ENCODE peak calls at places on chromosomes 6 and 20, in seven cellular contexts. O is GM12891, E is SK-N-SH, C is H1, W is HepG2, B is GM12878, S is K562. R is an unnamed sample.

GRCh38 chr6:97113170-97113569 is 169.8 kb downstream of the MMS22L start:
- DNase-seq in C (no peak), S (no peak), O (no peak), W (no peak), B (no peak), E (no peak), R (no peak)

GRCh38 chr6:24831771-24832718 is 33.3 kb upstream of the ARMH2 start:
- DNase-seq in W (no peak), E (no peak), O (no peak), C (no peak), B (no peak), S (no peak), R (no peak)

GRCh38 chr20:14634666-14635065 is 297.3 kb upstream of the FLRT3 start:
- DNase-seq in O (no peak), W (no peak), S (no peak), E (no peak), C (no peak), B (no peak), R (no peak)

GRCh38 chr6:111210074-111210729 is 122.9 kb downstream of the SLC16A10 start:
- DNase-seq in S (peak; percentile 21), W (peak; percentile 60), O (peak; percentile 22), C (no peak), B (peak; percentile 30), E (peak; percentile 61), R (peak; percentile 17)

GRCh38 chr20:38939686-38940085 is 13.5 kb downstream of the FAM83D start:
- DNase-seq in O (no peak), C (no peak), E (no peak), S (no peak), B (no peak), W (no peak), R (no peak)

GRCh38 chr6:20426177-20427082 is 24.8 kb downstream of the E2F3 start:
- DNase-seq in S (no peak), B (no peak), C (no peak), E (no peak), W (no peak), O (no peak), R (no peak)

GRCh38 chr6:42933195-42933594 is 3.9 kb downstream of the CNPY3 start:
- DNase-seq in E (no peak), S (no peak), O (no peak), B (no peak), C (no peak), W (no peak), R (no peak)

GRCh38 chr6:5325173-5325572 is 63.9 kb downstream of the FARS2 start:
- DNase-seq in E (no peak), C (no peak), O (no peak), W (no peak), B (no peak), S (no peak), R (no peak)

GRCh38 chr6:41344865-41345264 is 9.5 kb downstream of the NCR2 start:
- DNase-seq in B (no peak), O (no peak), S (no peak), W (no peak), C (no peak), E (no peak), R (no peak)

GRCh38 chr6:100296810-100297544 is 167.7 kb downstream of the SIM1 start:
- DNase-seq in B (no peak), S (no peak), E (no peak), C (no peak), O (no peak), W (peak; percentile 50), R (no peak)

GRCh38 chr6:41072836-41073202 is at the start of gene NFYA:
- DNase-seq in C (no peak), E (peak; percentile 93), O (peak; percentile 85), B (no peak), S (peak; percentile 93), W (no peak), R (peak; percentile 84)

GRCh38 chr20:53216856-53217576 is 244.9 kb downstream of the TSHZ2 start:
- DNase-seq in C (peak; percentile 68), O (peak; percentile 47), W (peak; percentile 50), S (peak; percentile 81), E (peak; percentile 79), B (no peak), R (peak; percentile 52)

GRCh38 chr6:53309059-53309896 is 39.5 kb downstream of the ELOVL5 start:
- DNase-seq in B (peak; percentile 42), C (no peak), W (peak; percentile 56), E (peak; percentile 50), O (no peak), S (peak; percentile 37), R (no peak)

GRCh38 chr6:139017227-139017626 is 11.3 kb upstream of the ABRACL start:
- DNase-seq in O (no peak), B (no peak), S (no peak), C (no peak), W (no peak), E (no peak), R (no peak)

GRCh38 chr20:41618807-41619294 is 674 bp upstream of the CHD6 start:
- DNase-seq in B (no peak), E (no peak), S (no peak), W (no peak), C (no peak), O (no peak), R (no peak)

GRCh38 chr6:141610741-141611140 is 522.0 kb upstream of the GJE1 start:
- DNase-seq in C (peak; percentile 7), O (no peak), W (peak; percentile 7), E (no peak), S (no peak), B (no peak), R (no peak)

GRCh38 chr6:89605861-89606260 is 32.7 kb downstream of the LYRM2 start:
- DNase-seq in E (no peak), W (no peak), O (no peak), B (no peak), S (no peak), C (no peak), R (no peak)
- TF ChIP-seq POLR2AphosphoS5 in E (no peak), W (no peak), O (no peak), B (no peak), S (no peak), C (no peak), R (no peak)

DNA sequence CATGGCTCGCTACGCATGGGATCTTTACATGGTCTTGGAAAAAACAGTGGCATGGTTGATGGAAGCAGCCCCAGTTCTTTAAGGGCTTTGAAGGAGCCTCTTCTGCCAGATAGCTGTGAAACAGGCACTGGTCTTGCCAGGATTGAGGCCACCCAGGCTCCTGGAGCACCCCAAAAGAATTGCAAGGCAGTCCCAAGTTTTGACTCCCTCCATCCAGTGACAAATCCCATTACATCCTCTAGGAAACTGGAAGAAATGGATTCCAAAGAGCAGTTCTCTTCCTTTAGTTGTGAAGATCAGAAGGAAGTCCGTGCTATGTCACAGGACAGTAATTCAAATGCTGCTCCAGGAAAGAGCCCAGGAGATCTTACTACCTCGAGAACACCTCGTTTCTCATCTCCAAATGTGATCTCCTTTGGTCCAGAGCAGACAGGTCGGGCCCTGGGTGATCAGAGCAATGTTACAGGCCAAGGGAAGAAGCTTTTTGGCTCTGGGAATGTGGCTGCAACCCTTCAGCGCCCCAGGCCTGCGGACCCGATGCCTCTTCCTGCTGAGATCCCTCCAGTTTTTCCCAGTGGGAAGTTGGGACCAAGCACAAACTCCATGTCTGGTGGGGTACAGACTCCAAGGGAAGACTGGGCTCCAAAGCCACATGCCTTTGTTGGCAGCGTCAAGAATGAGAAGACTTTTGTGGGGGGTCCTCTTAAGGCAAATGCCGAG is 78.2 kb downstream of the ASXL1 start:
- DNase-seq in E (peak; percentile 10), B (no peak), W (no peak), C (no peak), O (no peak), S (no peak), R (no peak)
- TF ChIP-seq TAF1 in E (no peak), B (no peak), W (no peak), C (no peak), O (no peak), S (no peak), R (no peak)

DNA sequence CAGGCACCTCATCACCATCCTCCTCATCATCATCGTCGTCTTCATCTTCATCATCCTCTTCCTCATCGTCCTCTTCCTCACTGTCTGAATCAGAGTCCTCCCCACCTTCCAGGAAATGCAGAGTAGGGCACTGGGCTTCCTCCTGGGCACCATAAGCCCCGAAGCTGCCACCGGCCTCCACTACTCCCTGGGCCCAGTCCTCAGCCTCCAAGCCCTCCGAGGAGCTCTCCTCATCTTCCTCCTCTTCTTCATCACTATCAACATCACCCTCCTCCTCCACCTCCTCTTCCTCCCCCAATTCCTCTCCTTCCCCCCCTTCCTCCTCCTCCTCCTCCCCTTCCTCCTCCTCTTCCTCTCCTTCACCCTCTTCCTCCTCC is 1.7 kb downstream of the CENPB start:
- DNase-seq in E (no peak), B (no peak), O (no peak), C (no peak), S (no peak), W (no peak), R (no peak)
- TF ChIP-seq POLR2AphosphoS5 in E (no peak), B (no peak), O (no peak), C (no peak), S (no peak), W (no peak), R (no peak)

GRCh38 chr6:154060076-154060475 is 21.0 kb downstream of the OPRM1 start:
- DNase-seq in O (no peak), S (no peak), C (no peak), E (no peak), B (no peak), W (no peak), R (no peak)
- TF ChIP-seq TAF1 in O (no peak), S (no peak), C (no peak), E (no peak), B (no peak), W (no peak), R (no peak)

GRCh38 chr20:31767805-31768204 is 28.7 kb downstream of the TPX2 start:
- DNase-seq in C (no peak), W (no peak), B (no peak), E (no peak), O (no peak), S (no peak), R (no peak)

GRCh38 chr20:31774408-31774807 is 35.3 kb downstream of the TPX2 start:
- DNase-seq in S (no peak), W (no peak), E (no peak), C (no peak), O (no peak), B (no peak), R (no peak)

GRCh38 chr20:31770243-31770642 is 31.2 kb downstream of the TPX2 start:
- DNase-seq in S (no peak), B (no peak), W (no peak), C (no peak), O (no peak), E (no peak), R (no peak)

GRCh38 chr20:31764641-31765305 is 25.7 kb downstream of the TPX2 start:
- DNase-seq in B (no peak), O (no peak), C (no peak), W (no peak), S (no peak), E (no peak), R (no peak)

DNA sequence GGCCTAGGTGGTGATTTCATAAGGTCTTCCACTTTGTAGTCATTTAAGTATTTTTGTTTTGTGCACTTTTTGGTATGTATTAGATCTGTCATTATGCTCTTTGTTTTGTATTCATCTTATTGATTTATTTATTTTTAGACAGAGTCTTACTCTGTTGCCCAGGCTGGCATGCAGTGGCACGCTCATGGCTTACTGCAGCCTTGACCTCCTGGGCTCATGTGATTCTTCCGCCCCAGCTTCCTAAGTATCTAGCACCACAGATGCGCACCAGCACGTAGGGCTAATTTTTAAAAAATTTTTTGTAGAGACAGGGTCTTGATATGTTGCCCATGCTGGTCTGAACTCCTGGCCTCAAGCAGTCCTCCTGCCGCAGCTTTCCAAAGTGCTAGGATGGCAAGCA is 30.6 kb downstream of the TPX2 start:
- DNase-seq in C (no peak), W (no peak), E (no peak), S (no peak), O (no peak), B (no peak), R (no peak)
- TF ChIP-seq POLR2AphosphoS5 in C (no peak), W (no peak), E (no peak), S (no peak), O (no peak), B (no peak), R (no peak)